ENCODE peak calls at places on chromosomes 1 and 21, in six cellular contexts. I is A549, G is GM23338, M is HL-60, V is K562, C is HepG2. U is an unnamed sample.

GRCh38 chr1:233372218-233373125 is 44.9 kb downstream of the MAP3K21 start:
- DNase-seq in I (no peak), G (no peak), M (no peak), V (no peak), C (no peak), U (no peak)

GRCh38 chr1:110615548-110616130 is 9.5 kb upstream of the KCNA2 start:
- DNase-seq in I (peak), G (peak), M (peak), V (peak), C (peak), U (peak)

GRCh38 chr21:31873275-31873695 is 465 bp downstream of the HUNK start:
- DNase-seq in I (peak), G (peak), M (no peak), V (no peak), C (no peak), U (no peak)

GRCh38 chr1:226033599-226034390 is 28.7 kb upstream of the H3-3A start:
- DNase-seq in I (no peak), G (peak), M (peak), V (no peak), C (no peak), U (no peak)

GRCh38 chr1:34266127-34266951 is 89.6 kb downstream of the C1orf94 start:
- DNase-seq in I (no peak), G (peak), M (no peak), V (no peak), C (no peak), U (no peak)

GRCh38 chr1:177975588-177976495 is 6.0 kb upstream of the SEC16B start:
- DNase-seq in I (peak), G (no peak), M (no peak), V (no peak), C (no peak), U (no peak)

GRCh38 chr1:108010581-108010980 is 45.6 kb upstream of the VAV3 start:
- DNase-seq in I (no peak), G (no peak), M (no peak), V (no peak), C (no peak), U (no peak)

GRCh38 chr1:94820918-94821317 is 761 bp downstream of the SLC44A3 start:
- DNase-seq in I (no peak), G (no peak), M (no peak), V (no peak), C (no peak), U (no peak)

GRCh38 chr1:67052741-67053534 is 1.0 kb downstream of the SLC35D1 start:
- DNase-seq in I (peak), G (peak), M (peak), V (peak), C (peak), U (no peak)

GRCh38 chr1:153553691-153554608 is 4.9 kb upstream of the S100A3 start:
- DNase-seq in I (no peak), G (no peak), M (no peak), V (no peak), C (no peak), U (no peak)

GRCh38 chr1:229987953-229988352 is 79.1 kb upstream of the GALNT2 start:
- DNase-seq in I (no peak), G (no peak), M (no peak), V (no peak), C (no peak), U (no peak)

GRCh38 chr1:25782608-25783201 is 17.3 kb upstream of the SELENON start:
- DNase-seq in I (no peak), G (no peak), M (no peak), V (peak), C (no peak), U (no peak)

GRCh38 chr1:215160351-215160750 is 77.8 kb downstream of the KCNK2 start:
- DNase-seq in I (no peak), G (no peak), M (no peak), V (no peak), C (no peak), U (no peak)

GRCh38 chr1:172350781-172351180 is 69.7 kb upstream of the C1orf105 start:
- DNase-seq in I (no peak), G (no peak), M (no peak), V (no peak), C (no peak), U (no peak)

GRCh38 chr1:206658264-206658980 is 23.1 kb downstream of the DYRK3 start:
- DNase-seq in I (peak), G (peak), M (peak), V (peak), C (no peak), U (peak)

GRCh38 chr1:176033474-176033873 is 173.6 kb downstream of the COP1 start:
- DNase-seq in I (no peak), G (no peak), M (no peak), V (no peak), C (no peak), U (no peak)

GRCh38 chr1:27643626-27644368 is 8.8 kb upstream of the FGR start:
- DNase-seq in I (peak), G (peak), M (peak), V (peak), C (peak), U (peak)

GRCh38 chr21:26962516-26963305 is 4.2 kb downstream of the ADAMTS5 start:
- DNase-seq in I (no peak), G (no peak), M (no peak), V (no peak), C (no peak), U (no peak)

GRCh38 chr21:17560377-17560776 is 47.5 kb downstream of the CXADR start:
- DNase-seq in I (no peak), G (no peak), M (no peak), V (no peak), C (no peak), U (no peak)

GRCh38 chr21:33373451-33373850 is 29.8 kb upstream of the IFNGR2 start:
- DNase-seq in I (no peak), G (no peak), M (no peak), V (no peak), C (no peak), U (no peak)

GRCh38 chr1:35876988-35877387 is 6.0 kb upstream of the AGO1 start:
- DNase-seq in I (no peak), G (peak), M (no peak), V (peak), C (no peak), U (no peak)

GRCh38 chr1:223622132-223622842 is 43.2 kb downstream of the CAPN8 start:
- DNase-seq in I (no peak), G (no peak), M (no peak), V (no peak), C (peak), U (no peak)

GRCh38 chr1:10398734-10399486 is at the start of gene PGD:
- DNase-seq in I (peak), G (peak), M (peak), V (peak), C (peak), U (peak)

GRCh38 chr1:57007948-57008347 is 42.1 kb upstream of the C8B start:
- DNase-seq in I (no peak), G (no peak), M (no peak), V (no peak), C (no peak), U (no peak)

GRCh38 chr1:115705085-115706008 is 63.2 kb downstream of the CASQ2 start:
- DNase-seq in I (no peak), G (no peak), M (no peak), V (no peak), C (no peak), U (no peak)

GRCh38 chr21:8989261-8989882 is 1532.0 kb upstream of the TPTE start:
- DNase-seq in I (peak), G (peak), M (no peak), V (peak), C (peak), U (no peak)

GRCh38 chr1:21893046-21893805 is 43.9 kb downstream of the HSPG2 start:
- DNase-seq in I (no peak), G (no peak), M (no peak), V (no peak), C (no peak), U (no peak)

GRCh38 chr1:223763881-223764280 is 51.5 kb downstream of the CAPN2 start:
- DNase-seq in I (no peak), G (no peak), M (no peak), V (no peak), C (no peak), U (no peak)

GRCh38 chr1:45010855-45011811 is at the start of gene HECTD3:
- DNase-seq in I (peak), G (peak), M (peak), V (peak), C (peak), U (peak)

GRCh38 chr1:11044849-11045427 is 2.1 kb downstream of the MASP2 start:
- DNase-seq in I (no peak), G (no peak), M (no peak), V (no peak), C (no peak), U (no peak)

GRCh38 chr1:2559509-2560298 is 3.5 kb downstream of the TNFRSF14 start:
- DNase-seq in I (no peak), G (no peak), M (no peak), V (no peak), C (no peak), U (no peak)

GRCh38 chr1:39398278-39399010 is 93.0 kb upstream of the BMP8A start:
- DNase-seq in I (peak), G (peak), M (peak), V (peak), C (peak), U (peak)

GRCh38 chr1:224635356-224635755 is 19.2 kb downstream of the CNIH3 start:
- DNase-seq in I (no peak), G (no peak), M (no peak), V (no peak), C (no peak), U (no peak)

GRCh38 chr1:42328916-42329496 is 6.0 kb downstream of the FOXJ3 start:
- DNase-seq in I (no peak), G (no peak), M (no peak), V (no peak), C (no peak), U (no peak)
- TF ChIP-seq REST in I (no peak), G (no peak), M (no peak), V (no peak), C (no peak), U (no peak)

DNA sequence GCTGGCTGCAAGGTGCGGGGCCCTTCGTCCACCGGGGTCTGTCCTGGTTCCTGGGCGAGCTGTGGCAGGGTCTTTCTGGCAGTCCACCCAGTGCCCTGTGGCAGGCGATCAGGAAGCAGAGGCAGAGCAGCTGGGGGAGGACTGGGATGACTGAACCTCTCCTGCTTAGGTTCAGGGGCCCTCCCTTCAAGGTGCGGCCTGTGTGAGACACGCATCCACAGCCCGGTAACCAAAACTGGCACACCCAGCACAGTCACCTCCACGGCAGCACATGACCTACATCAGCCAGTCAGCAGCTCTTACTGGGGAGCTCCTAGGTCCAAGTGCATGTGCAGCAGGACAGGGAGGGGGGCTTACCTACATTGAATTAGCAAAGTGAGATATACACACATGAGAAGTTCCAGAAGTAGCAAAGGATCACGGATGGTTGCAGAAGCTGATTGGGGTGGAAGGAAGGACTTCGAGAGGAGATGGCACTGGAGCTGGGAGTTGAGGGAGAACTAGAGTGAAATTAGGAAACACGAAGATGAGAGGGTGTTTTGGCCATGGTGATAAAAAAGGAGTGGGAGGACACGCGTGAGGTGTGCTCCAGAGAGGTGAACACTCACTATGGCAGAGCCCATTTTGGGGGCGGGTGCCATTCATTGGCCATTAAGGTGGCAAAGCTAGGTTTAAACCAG is 51.4 kb upstream of the IRF2BP2 start:
- DNase-seq in I (no peak), G (no peak), M (no peak), V (no peak), C (no peak), U (no peak)
- H3K27ac ChIP-seq in I (peak), G (no peak), M (no peak), V (no peak), C (no peak), U (no peak)

GRCh38 chr1:47693115-47693514 is 255.3 kb downstream of the FOXD2 start:
- DNase-seq in I (no peak), G (no peak), M (no peak), V (no peak), C (no peak), U (no peak)

GRCh38 chr1:47694011-47694890 is 256.4 kb downstream of the FOXD2 start:
- DNase-seq in I (no peak), G (no peak), M (no peak), V (no peak), C (no peak), U (no peak)

GRCh38 chr1:47690341-47691244 is 252.7 kb downstream of the FOXD2 start:
- DNase-seq in I (no peak), G (no peak), M (no peak), V (no peak), C (no peak), U (no peak)

GRCh38 chr1:47689894-47690293 is 252.1 kb downstream of the FOXD2 start:
- DNase-seq in I (no peak), G (no peak), M (no peak), V (no peak), C (no peak), U (no peak)

GRCh38 chr1:47692196-47692595 is 254.4 kb downstream of the FOXD2 start:
- DNase-seq in I (no peak), G (no peak), M (no peak), V (no peak), C (no peak), U (no peak)
- TF ChIP-seq REST in I (no peak), G (no peak), M (no peak), V (no peak), C (no peak), U (no peak)

DNA sequence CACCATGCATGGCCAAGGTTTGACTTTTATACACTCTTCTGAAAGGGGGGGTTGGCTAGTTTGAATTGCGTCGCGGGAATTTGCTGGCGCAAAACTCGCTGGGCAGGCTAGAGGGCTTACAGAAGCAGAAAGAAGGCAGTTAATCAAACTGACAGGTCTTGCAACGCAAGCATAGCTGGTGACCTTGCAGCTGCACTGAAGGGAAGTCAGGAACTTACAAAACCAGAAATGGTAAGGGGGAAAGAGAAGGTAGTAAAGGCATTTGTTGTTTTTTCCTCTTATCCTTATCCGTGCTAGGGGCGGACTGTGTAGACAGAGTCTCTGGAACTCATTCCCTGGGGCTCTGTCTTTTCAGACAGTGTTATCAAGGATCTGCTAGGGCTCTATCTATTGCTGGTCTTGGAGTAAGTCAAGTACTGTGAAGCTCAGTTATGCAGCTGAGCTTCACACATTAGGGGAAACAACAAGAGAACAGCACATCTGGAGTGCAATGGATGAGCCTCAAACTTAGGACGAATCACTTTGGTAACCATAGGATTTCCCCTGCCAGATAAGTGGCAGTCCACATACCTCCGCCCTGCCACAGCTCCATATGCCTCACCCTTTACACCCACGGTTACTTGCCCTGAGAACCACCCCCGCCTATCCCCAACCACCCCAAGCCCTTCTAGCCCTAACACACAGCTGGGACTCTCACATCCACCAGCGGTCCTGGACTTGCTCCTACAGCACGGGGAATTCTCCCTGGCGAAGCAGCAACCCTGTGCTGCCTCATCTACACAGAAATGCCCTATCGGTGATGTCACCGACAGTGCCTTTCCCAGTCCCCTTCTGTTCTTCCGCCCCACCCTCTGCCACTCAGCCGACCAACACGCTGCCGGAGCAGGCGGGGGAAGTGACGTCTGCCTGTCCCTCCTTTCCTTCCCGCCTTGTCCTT is 251.4 kb downstream of the FAM72C start:
- DNase-seq in I (peak), G (peak), M (peak), V (peak), C (no peak), U (no peak)
- H3K27ac ChIP-seq in I (peak), G (no peak), M (peak), V (peak), C (no peak), U (no peak)

GRCh38 chr1:40820911-40821693 is 37.5 kb downstream of the KCNQ4 start:
- DNase-seq in I (no peak), G (no peak), M (no peak), V (peak), C (no peak), U (no peak)
- TF ChIP-seq REST in I (no peak), G (no peak), M (no peak), V (peak), C (no peak), U (no peak)

GRCh38 chr1:30777060-30777905 is 19.7 kb upstream of the LAPTM5 start:
- DNase-seq in I (no peak), G (no peak), M (no peak), V (no peak), C (no peak), U (no peak)

GRCh38 chr1:30778979-30779293 is 21.4 kb upstream of the LAPTM5 start:
- DNase-seq in I (no peak), G (no peak), M (no peak), V (no peak), C (no peak), U (no peak)

GRCh38 chr1:30777906-30778155 is 20.3 kb upstream of the LAPTM5 start:
- DNase-seq in I (no peak), G (no peak), M (no peak), V (peak), C (no peak), U (no peak)

GRCh38 chr1:30779294-30780071 is 21.9 kb upstream of the LAPTM5 start:
- DNase-seq in I (peak), G (peak), M (peak), V (peak), C (peak), U (peak)

GRCh38 chr1:30778156-30778978 is 20.8 kb upstream of the LAPTM5 start:
- DNase-seq in I (peak), G (no peak), M (no peak), V (peak), C (no peak), U (no peak)
- H3K27ac ChIP-seq in I (no peak), G (no peak), M (no peak), V (peak), C (no peak), U (no peak)

GRCh38 chr1:193270996-193271395 is 84.6 kb upstream of the B3GALT2 start:
- DNase-seq in I (no peak), G (no peak), M (no peak), V (no peak), C (no peak), U (no peak)
- TF ChIP-seq REST in I (no peak), G (no peak), M (no peak), V (no peak), C (no peak), U (no peak)

DNA sequence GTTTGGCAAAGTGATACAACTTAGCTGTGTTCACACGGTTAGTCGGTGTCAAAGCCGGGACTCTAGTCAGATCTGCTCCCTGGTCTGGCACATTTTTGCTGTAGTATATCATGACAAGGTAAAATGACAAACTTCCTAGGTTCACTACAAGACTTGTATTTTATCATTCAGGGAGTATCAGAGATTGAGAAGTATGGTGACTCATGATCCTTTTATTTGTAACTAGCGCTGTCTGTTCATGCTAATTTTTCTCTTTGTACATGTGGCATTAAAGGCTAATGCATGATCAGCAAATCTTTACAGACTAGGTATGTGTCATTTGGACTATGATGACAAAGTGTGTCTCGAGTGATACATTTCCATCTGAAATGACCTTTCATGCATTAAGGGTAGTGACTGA is 326.7 kb downstream of the SIPA1L2 start:
- DNase-seq in I (no peak), G (no peak), M (no peak), V (no peak), C (no peak), U (no peak)
- H3K27ac ChIP-seq in I (no peak), G (no peak), M (no peak), V (no peak), C (no peak), U (no peak)

GRCh38 chr1:20184997-20185833 is 681 bp upstream of the UBXN10 start:
- DNase-seq in I (no peak), G (no peak), M (peak), V (peak), C (no peak), U (no peak)

GRCh38 chr1:20185834-20186782 is at the start of the genes PLA2G2C and UBXN10:
- DNase-seq in I (no peak), G (peak), M (no peak), V (peak), C (peak), U (no peak)

GRCh38 chr1:20187813-20188454 is 1.6 kb upstream of the PLA2G2C start:
- DNase-seq in I (no peak), G (no peak), M (no peak), V (peak), C (no peak), U (no peak)

GRCh38 chr1:20188455-20188817 is 2.1 kb upstream of the PLA2G2C start:
- DNase-seq in I (no peak), G (no peak), M (no peak), V (no peak), C (no peak), U (no peak)

GRCh38 chr1:20187103-20187812 is 940 bp upstream of the PLA2G2C start:
- DNase-seq in I (no peak), G (peak), M (no peak), V (peak), C (no peak), U (no peak)
- TF ChIP-seq REST in I (no peak), G (no peak), M (no peak), V (no peak), C (no peak), U (no peak)

DNA sequence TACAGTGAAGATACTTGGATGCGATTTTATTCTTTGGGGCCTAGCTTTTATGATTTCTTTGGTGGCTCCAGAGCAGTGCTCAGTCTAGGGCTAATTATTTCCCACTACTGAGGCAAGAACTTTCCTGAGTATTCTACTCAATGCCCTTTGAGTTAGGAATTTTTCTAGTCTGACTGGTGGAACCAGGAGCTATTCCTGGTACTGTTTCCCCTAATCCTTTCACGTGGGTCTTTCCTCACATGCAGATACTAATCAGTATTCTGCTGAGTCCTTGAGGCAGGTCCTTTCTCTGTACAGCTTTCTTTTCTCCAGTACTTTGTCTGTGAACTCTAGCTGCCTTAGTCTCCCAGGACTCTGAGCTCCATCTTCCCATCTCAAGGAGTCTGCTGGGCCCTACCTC is 76.7 kb downstream of the TRIM11 start:
- DNase-seq in I (no peak), G (no peak), M (no peak), V (no peak), C (no peak), U (no peak)
- H3K27ac ChIP-seq in I (no peak), G (no peak), M (no peak), V (no peak), C (no peak), U (no peak)

U was measured in HCT116.